ENCODE peak calls at places on chromosome 14, in seven cellular contexts. One of them, this sample, is unnamed.

GRCh38 chr14:105228562-105228961 is 19.8 kb upstream of the BTBD6 start:
- DNase-seq in mammary epithelial cell: no peak
- DNase-seq in left ventricle myocardium inferior: no peak
- DNase-seq in CD8-positive, alpha-beta T cell: no peak
- DNase-seq in astrocyte of the spinal cord: no peak
- DNase-seq in lower leg skin: no peak
- DNase-seq in astrocyte: no peak
- DNase-seq in this sample: no peak

GRCh38 chr14:22653012-22653621 is 9.0 kb upstream of the OR6J1 start:
- DNase-seq in astrocyte of the spinal cord: peak; percentile 69
- DNase-seq in CD8-positive, alpha-beta T cell: peak; percentile 66
- DNase-seq in astrocyte: peak; percentile 52
- DNase-seq in lower leg skin: no peak
- DNase-seq in left ventricle myocardium inferior: peak; percentile 25
- DNase-seq in mammary epithelial cell: peak; percentile 67
- DNase-seq in this sample: peak; percentile 71

GRCh38 chr14:104751539-104752337 is 1.2 kb upstream of the SIVA1 start:
- DNase-seq in astrocyte of the spinal cord: no peak
- DNase-seq in lower leg skin: no peak
- DNase-seq in mammary epithelial cell: no peak
- DNase-seq in astrocyte: no peak
- DNase-seq in CD8-positive, alpha-beta T cell: no peak
- DNase-seq in left ventricle myocardium inferior: no peak
- DNase-seq in this sample: no peak

GRCh38 chr14:104659764-104660523 is 29.5 kb upstream of the INF2 start:
- DNase-seq in astrocyte of the spinal cord: no peak
- DNase-seq in left ventricle myocardium inferior: no peak
- DNase-seq in lower leg skin: no peak
- DNase-seq in CD8-positive, alpha-beta T cell: no peak
- DNase-seq in mammary epithelial cell: no peak
- DNase-seq in astrocyte: no peak
- DNase-seq in this sample: no peak

GRCh38 chr14:54625158-54625557 is 58.2 kb downstream of the SAMD4A start:
- DNase-seq in mammary epithelial cell: no peak
- DNase-seq in astrocyte: peak; percentile 89
- DNase-seq in lower leg skin: no peak
- DNase-seq in astrocyte of the spinal cord: peak; percentile 40
- DNase-seq in left ventricle myocardium inferior: no peak
- DNase-seq in CD8-positive, alpha-beta T cell: no peak
- DNase-seq in this sample: no peak

GRCh38 chr14:57863471-57863870 is 2.4 kb downstream of the SLC35F4 start:
- DNase-seq in left ventricle myocardium inferior: no peak
- DNase-seq in astrocyte of the spinal cord: no peak
- DNase-seq in CD8-positive, alpha-beta T cell: no peak
- DNase-seq in lower leg skin: no peak
- DNase-seq in mammary epithelial cell: no peak
- DNase-seq in astrocyte: no peak
- DNase-seq in this sample: no peak

GRCh38 chr14:64053694-64054669 is 201.2 kb downstream of the SYNE2 start:
- DNase-seq in lower leg skin: no peak
- DNase-seq in left ventricle myocardium inferior: no peak
- DNase-seq in CD8-positive, alpha-beta T cell: no peak
- DNase-seq in astrocyte: no peak
- DNase-seq in mammary epithelial cell: peak; percentile 41
- DNase-seq in astrocyte of the spinal cord: peak; percentile 22
- DNase-seq in this sample: no peak

GRCh38 chr14:33229269-33229924 is 290.7 kb downstream of the NPAS3 start:
- DNase-seq in astrocyte: peak; percentile 16
- DNase-seq in left ventricle myocardium inferior: no peak
- DNase-seq in CD8-positive, alpha-beta T cell: no peak
- DNase-seq in astrocyte of the spinal cord: peak; percentile 45
- DNase-seq in lower leg skin: no peak
- DNase-seq in mammary epithelial cell: no peak
- DNase-seq in this sample: no peak

GRCh38 chr14:32453857-32454810 is 125.0 kb downstream of the AKAP6 start:
- DNase-seq in astrocyte of the spinal cord: no peak
- DNase-seq in lower leg skin: no peak
- DNase-seq in CD8-positive, alpha-beta T cell: no peak
- DNase-seq in astrocyte: no peak
- DNase-seq in left ventricle myocardium inferior: no peak
- DNase-seq in mammary epithelial cell: peak; percentile 21
- DNase-seq in this sample: no peak

GRCh38 chr14:76647699-76648298 is 113.5 kb upstream of the VASH1 start:
- DNase-seq in mammary epithelial cell: peak; percentile 44
- DNase-seq in lower leg skin: peak; percentile 18
- DNase-seq in left ventricle myocardium inferior: no peak
- DNase-seq in CD8-positive, alpha-beta T cell: no peak
- DNase-seq in astrocyte of the spinal cord: peak; percentile 52
- DNase-seq in astrocyte: peak; percentile 36
- DNase-seq in this sample: peak; percentile 64

GRCh38 chr14:56119221-56119967 is 1.2 kb downstream of the PELI2 start:
- DNase-seq in CD8-positive, alpha-beta T cell: peak; percentile 58
- DNase-seq in mammary epithelial cell: no peak
- DNase-seq in lower leg skin: no peak
- DNase-seq in astrocyte: no peak
- DNase-seq in left ventricle myocardium inferior: peak; percentile 51
- DNase-seq in astrocyte of the spinal cord: peak; percentile 38
- DNase-seq in this sample: peak; percentile 68

GRCh38 chr14:48963231-48963630 is 622.9 kb downstream of the RPS29 start:
- DNase-seq in mammary epithelial cell: no peak
- DNase-seq in lower leg skin: no peak
- DNase-seq in astrocyte of the spinal cord: no peak
- DNase-seq in astrocyte: no peak
- DNase-seq in left ventricle myocardium inferior: no peak
- DNase-seq in CD8-positive, alpha-beta T cell: no peak
- DNase-seq in this sample: no peak

GRCh38 chr14:36584167-36584811 is 1.9 kb upstream of the NKX2-8 start:
- DNase-seq in lower leg skin: no peak
- DNase-seq in astrocyte of the spinal cord: no peak
- DNase-seq in CD8-positive, alpha-beta T cell: no peak
- DNase-seq in left ventricle myocardium inferior: no peak
- DNase-seq in astrocyte: no peak
- DNase-seq in mammary epithelial cell: no peak
- DNase-seq in this sample: no peak

GRCh38 chr14:65879218-65880009 is 466.9 kb downstream of the FUT8 start:
- DNase-seq in CD8-positive, alpha-beta T cell: no peak
- DNase-seq in left ventricle myocardium inferior: no peak
- DNase-seq in mammary epithelial cell: peak; percentile 85
- DNase-seq in lower leg skin: no peak
- DNase-seq in astrocyte: peak; percentile 64
- DNase-seq in astrocyte of the spinal cord: peak; percentile 30
- DNase-seq in this sample: peak; percentile 64

GRCh38 chr14:82230748-82231147 is 697.1 kb upstream of the SEL1L start:
- DNase-seq in astrocyte of the spinal cord: no peak
- DNase-seq in CD8-positive, alpha-beta T cell: no peak
- DNase-seq in lower leg skin: no peak
- DNase-seq in mammary epithelial cell: no peak
- DNase-seq in left ventricle myocardium inferior: no peak
- DNase-seq in astrocyte: no peak
- DNase-seq in this sample: no peak

GRCh38 chr14:38297681-38298080 is 41.8 kb upstream of the CLEC14A start:
- DNase-seq in CD8-positive, alpha-beta T cell: no peak
- DNase-seq in mammary epithelial cell: no peak
- DNase-seq in astrocyte of the spinal cord: peak; percentile 20
- DNase-seq in lower leg skin: no peak
- DNase-seq in left ventricle myocardium inferior: no peak
- DNase-seq in astrocyte: peak; percentile 36
- DNase-seq in this sample: peak; percentile 42

GRCh38 chr14:94099006-94099405 is 11.5 kb upstream of the IFI27 start:
- DNase-seq in left ventricle myocardium inferior: no peak
- DNase-seq in lower leg skin: no peak
- DNase-seq in astrocyte of the spinal cord: no peak
- DNase-seq in astrocyte: no peak
- DNase-seq in CD8-positive, alpha-beta T cell: peak; percentile 13
- DNase-seq in mammary epithelial cell: no peak
- DNase-seq in this sample: no peak

GRCh38 chr14:90518941-90519256 is 122.1 kb downstream of the CALM1 start:
- DNase-seq in left ventricle myocardium inferior: no peak
- DNase-seq in astrocyte: no peak
- DNase-seq in CD8-positive, alpha-beta T cell: peak; percentile 64
- DNase-seq in mammary epithelial cell: no peak
- DNase-seq in astrocyte of the spinal cord: no peak
- DNase-seq in lower leg skin: no peak
- DNase-seq in this sample: no peak

GRCh38 chr14:68665116-68665515 is 127.8 kb downstream of the ZFP36L1 start:
- DNase-seq in astrocyte: peak; percentile 76
- DNase-seq in left ventricle myocardium inferior: no peak
- DNase-seq in mammary epithelial cell: no peak
- DNase-seq in astrocyte of the spinal cord: peak; percentile 54
- DNase-seq in lower leg skin: peak; percentile 68
- DNase-seq in CD8-positive, alpha-beta T cell: peak; percentile 19
- DNase-seq in this sample: peak; percentile 80

GRCh38 chr14:72822946-72823611 is 70.8 kb downstream of the DPF3 start:
- DNase-seq in left ventricle myocardium inferior: peak; percentile 58
- DNase-seq in astrocyte of the spinal cord: no peak
- DNase-seq in lower leg skin: no peak
- DNase-seq in mammary epithelial cell: no peak
- DNase-seq in astrocyte: no peak
- DNase-seq in CD8-positive, alpha-beta T cell: no peak
- DNase-seq in this sample: no peak

GRCh38 chr14:70563869-70564268 is 29.1 kb upstream of the ADAM20 start:
- DNase-seq in CD8-positive, alpha-beta T cell: no peak
- DNase-seq in astrocyte of the spinal cord: no peak
- DNase-seq in mammary epithelial cell: no peak
- DNase-seq in astrocyte: no peak
- DNase-seq in left ventricle myocardium inferior: peak; percentile 61
- DNase-seq in lower leg skin: no peak
- DNase-seq in this sample: no peak

GRCh38 chr14:21902561-21903199 is 229.1 kb upstream of the OR4E1 start:
- DNase-seq in CD8-positive, alpha-beta T cell: peak; percentile 54
- DNase-seq in left ventricle myocardium inferior: no peak
- DNase-seq in lower leg skin: no peak
- DNase-seq in mammary epithelial cell: peak; percentile 2
- DNase-seq in astrocyte: no peak
- DNase-seq in astrocyte of the spinal cord: no peak
- DNase-seq in this sample: no peak

GRCh38 chr14:72253503-72253902 is 321.3 kb downstream of the RGS6 start:
- DNase-seq in astrocyte: no peak
- DNase-seq in lower leg skin: no peak
- DNase-seq in astrocyte of the spinal cord: no peak
- DNase-seq in CD8-positive, alpha-beta T cell: no peak
- DNase-seq in left ventricle myocardium inferior: no peak
- DNase-seq in mammary epithelial cell: no peak
- DNase-seq in this sample: no peak

GRCh38 chr14:22685467-22685866 is 41.3 kb upstream of the OR6J1 start:
- DNase-seq in CD8-positive, alpha-beta T cell: no peak
- DNase-seq in mammary epithelial cell: peak; percentile 54
- DNase-seq in lower leg skin: no peak
- DNase-seq in left ventricle myocardium inferior: no peak
- DNase-seq in astrocyte: no peak
- DNase-seq in astrocyte of the spinal cord: no peak
- DNase-seq in this sample: peak; percentile 18

GRCh38 chr14:85483037-85483436 is 46.9 kb upstream of the FLRT2 start:
- DNase-seq in astrocyte: peak; percentile 22
- DNase-seq in astrocyte of the spinal cord: no peak
- DNase-seq in mammary epithelial cell: no peak
- DNase-seq in left ventricle myocardium inferior: no peak
- DNase-seq in CD8-positive, alpha-beta T cell: no peak
- DNase-seq in lower leg skin: no peak
- DNase-seq in this sample: no peak

GRCh38 chr14:73418227-73418626 is 40.1 kb downstream of the NUMB start:
- DNase-seq in astrocyte of the spinal cord: no peak
- DNase-seq in left ventricle myocardium inferior: no peak
- DNase-seq in CD8-positive, alpha-beta T cell: no peak
- DNase-seq in lower leg skin: no peak
- DNase-seq in mammary epithelial cell: no peak
- DNase-seq in astrocyte: no peak
- DNase-seq in this sample: no peak

GRCh38 chr14:101077511-101078074 is 174.1 kb upstream of the RTL1 start:
- DNase-seq in astrocyte of the spinal cord: no peak
- DNase-seq in left ventricle myocardium inferior: no peak
- DNase-seq in lower leg skin: peak; percentile 75
- DNase-seq in mammary epithelial cell: no peak
- DNase-seq in CD8-positive, alpha-beta T cell: peak; percentile 32
- DNase-seq in astrocyte: peak; percentile 49
- DNase-seq in this sample: peak; percentile 48

DNA sequence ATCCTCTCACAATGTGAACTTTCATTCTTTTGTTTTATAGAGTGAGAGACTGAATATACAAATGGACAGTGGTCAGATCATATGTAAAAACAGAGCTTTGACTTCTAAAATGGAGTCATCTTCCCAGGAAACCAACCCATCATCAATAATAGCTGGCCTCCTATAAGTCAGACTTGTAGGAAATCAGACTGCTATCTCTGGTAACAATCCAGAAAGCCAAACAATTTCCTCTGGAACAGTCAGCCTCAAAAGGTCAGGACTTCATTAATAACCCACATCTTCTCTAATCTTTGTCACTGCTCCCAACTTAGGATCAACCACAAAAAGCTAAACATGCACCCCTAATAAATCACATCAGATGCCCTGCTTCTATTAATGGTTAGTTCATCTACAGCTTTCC is 227.9 kb upstream of the G2E3 start:
- DNase-seq in lower leg skin: no peak
- DNase-seq in mammary epithelial cell: no peak
- DNase-seq in astrocyte of the spinal cord: no peak
- DNase-seq in left ventricle myocardium inferior: no peak
- DNase-seq in CD8-positive, alpha-beta T cell: no peak
- DNase-seq in astrocyte: no peak
- DNase-seq in this sample: no peak
- TF ChIP-seq CTCF in lower leg skin: no peak
- TF ChIP-seq CTCF in mammary epithelial cell: no peak
- TF ChIP-seq CTCF in astrocyte of the spinal cord: no peak
- TF ChIP-seq CTCF in left ventricle myocardium inferior: no peak
- TF ChIP-seq CTCF in CD8-positive, alpha-beta T cell: no peak
- TF ChIP-seq CTCF in astrocyte: no peak
- TF ChIP-seq CTCF in this sample: no peak

DNA sequence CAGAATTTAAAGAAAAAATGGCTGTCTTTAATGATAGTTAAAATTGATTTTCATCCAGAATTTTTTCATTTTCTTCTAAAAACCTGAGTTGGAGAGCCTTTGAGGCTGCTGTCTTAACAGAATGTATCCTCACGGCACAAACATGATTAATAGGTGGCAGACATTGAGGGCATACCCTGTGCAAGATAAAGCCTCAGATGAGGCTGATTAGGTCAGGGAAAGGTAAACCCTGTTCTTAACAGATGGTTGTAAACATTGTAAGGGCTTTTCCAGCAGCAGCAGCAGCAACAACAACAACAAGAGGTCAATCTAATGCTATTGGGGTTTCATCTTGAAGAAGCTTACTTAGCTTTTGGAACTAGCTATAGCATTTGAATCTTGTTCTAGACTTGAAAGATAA is 17.4 kb downstream of the GNG2 start:
- DNase-seq in astrocyte of the spinal cord: no peak
- DNase-seq in astrocyte: no peak
- DNase-seq in lower leg skin: no peak
- DNase-seq in mammary epithelial cell: no peak
- DNase-seq in CD8-positive, alpha-beta T cell: no peak
- DNase-seq in left ventricle myocardium inferior: no peak
- DNase-seq in this sample: no peak
- H3K4me3 ChIP-seq in astrocyte of the spinal cord: no peak overlapping the region
- H3K4me3 ChIP-seq in astrocyte: no peak overlapping the region
- H3K4me3 ChIP-seq in lower leg skin: no peak overlapping the region
- H3K4me3 ChIP-seq in mammary epithelial cell: no peak overlapping the region
- H3K4me3 ChIP-seq in CD8-positive, alpha-beta T cell: no peak overlapping the region
- H3K4me3 ChIP-seq in left ventricle myocardium inferior: no peak overlapping the region
- H3K4me3 ChIP-seq in this sample: no peak overlapping the region

GRCh38 chr14:35261774-35262173 is 30.4 kb upstream of the PSMA6 start:
- DNase-seq in astrocyte of the spinal cord: peak; percentile 15
- DNase-seq in mammary epithelial cell: no peak
- DNase-seq in astrocyte: no peak
- DNase-seq in left ventricle myocardium inferior: no peak
- DNase-seq in lower leg skin: no peak
- DNase-seq in CD8-positive, alpha-beta T cell: no peak
- DNase-seq in this sample: peak; percentile 14
- TF ChIP-seq CTCF in astrocyte of the spinal cord: no peak
- TF ChIP-seq CTCF in mammary epithelial cell: no peak
- TF ChIP-seq CTCF in astrocyte: peak; percentile 3
- TF ChIP-seq CTCF in left ventricle myocardium inferior: peak; percentile 56
- TF ChIP-seq CTCF in lower leg skin: no peak
- TF ChIP-seq CTCF in CD8-positive, alpha-beta T cell: no peak
- TF ChIP-seq CTCF in this sample: no peak

GRCh38 chr14:80692903-80693302 is 248.6 kb downstream of the CEP128 start:
- DNase-seq in mammary epithelial cell: no peak
- DNase-seq in CD8-positive, alpha-beta T cell: no peak
- DNase-seq in left ventricle myocardium inferior: no peak
- DNase-seq in astrocyte: no peak
- DNase-seq in lower leg skin: no peak
- DNase-seq in astrocyte of the spinal cord: no peak
- DNase-seq in this sample: no peak
- H3K4me3 ChIP-seq in mammary epithelial cell: no peak overlapping the region
- H3K4me3 ChIP-seq in CD8-positive, alpha-beta T cell: no peak overlapping the region
- H3K4me3 ChIP-seq in left ventricle myocardium inferior: no peak overlapping the region
- H3K4me3 ChIP-seq in astrocyte: no peak overlapping the region
- H3K4me3 ChIP-seq in lower leg skin: no peak overlapping the region
- H3K4me3 ChIP-seq in astrocyte of the spinal cord: no peak overlapping the region
- H3K4me3 ChIP-seq in this sample: no peak overlapping the region

This sample was measured in foreskin fibroblast.